ENCODE peak calls at places on chromosomes 5 and 9, in eight cellular contexts. O, H, P, B, R, U, S and G are unnamed samples.

GRCh38 chr5:71482132-71482531 is 26.7 kb downstream of the BDP1 start:
- DNase-seq in B (peak; percentile 38), H (no peak), U (peak; percentile 80), O (no peak), R (peak; percentile 63), S (no peak), P (peak; percentile 63), G (no peak)

GRCh38 chr5:64229163-64229774 is 63.6 kb downstream of the RNF180 start:
- DNase-seq in H (no peak), P (no peak), B (peak; percentile 39), U (no peak), R (peak; percentile 28), S (no peak), O (no peak), G (no peak)

GRCh38 chr5:10319202-10319851 is 11.6 kb upstream of the CMBL start:
- DNase-seq in U (peak; percentile 85), B (peak; percentile 49), S (no peak), R (no peak), O (no peak), H (no peak), P (no peak), G (no peak)

GRCh38 chr5:60842859-60843692 is 993 bp downstream of the ELOVL7 start:
- DNase-seq in R (peak; percentile 10), U (no peak), P (peak; percentile 51), H (no peak), O (no peak), S (no peak), B (no peak), G (no peak)

GRCh38 chr9:76658510-76659231 is 105.6 kb upstream of the PCA3 start:
- DNase-seq in U (no peak), R (peak; percentile 37), O (no peak), B (peak; percentile 76), H (no peak), P (no peak), S (no peak), G (no peak)

GRCh38 chr9:96408409-96409280 is 9.5 kb downstream of the ZNF367 start:
- DNase-seq in R (no peak), H (no peak), O (no peak), B (no peak), S (no peak), P (no peak), U (no peak), G (no peak)

GRCh38 chr5:141715340-141715905 is 33.4 kb upstream of the ARAP3 start:
- DNase-seq in O (no peak), R (no peak), P (no peak), H (no peak), S (no peak), B (no peak), U (no peak), G (no peak)

GRCh38 chr5:172939561-172939960 is 19.7 kb upstream of the RPL26L1 start:
- DNase-seq in B (peak; percentile 39), U (peak; percentile 93), S (no peak), H (no peak), R (no peak), O (peak; percentile 64), P (no peak), G (no peak)

GRCh38 chr5:153546566-153546965 is 56.1 kb downstream of the GRIA1 start:
- DNase-seq in P (no peak), H (no peak), S (no peak), R (no peak), U (no peak), B (no peak), O (no peak), G (no peak)

GRCh38 chr9:4502444-4502843 is 12.2 kb downstream of the SLC1A1 start:
- DNase-seq in O (no peak), P (no peak), U (no peak), S (no peak), H (no peak), R (no peak), B (no peak), G (no peak)

GRCh38 chr5:32280656-32281081 is 32.1 kb downstream of the MTMR12 start:
- DNase-seq in U (no peak), P (no peak), O (no peak), S (no peak), R (no peak), B (no peak), H (no peak), G (no peak)

GRCh38 chr5:175223336-175223735 is 220.6 kb downstream of the DRD1 start:
- DNase-seq in H (no peak), O (no peak), R (no peak), B (no peak), U (no peak), S (no peak), P (no peak), G (no peak)

GRCh38 chr5:57791875-57792274 is 309.3 kb upstream of the ACTBL2 start:
- DNase-seq in U (no peak), S (no peak), P (no peak), B (no peak), O (no peak), H (no peak), R (no peak), G (no peak)

GRCh38 chr9:75996726-75997125 is 106.3 kb downstream of the PCSK5 start:
- DNase-seq in P (no peak), B (no peak), S (no peak), H (no peak), R (no peak), U (no peak), O (no peak), G (no peak)

GRCh38 chr5:149387982-149388381 is 8.9 kb upstream of the IL17B start:
- DNase-seq in H (no peak), O (no peak), S (no peak), P (no peak), R (no peak), U (peak; percentile 81), B (peak; percentile 84), G (peak; percentile 82)

GRCh38 chr5:103060414-103060954 is 59.5 kb downstream of the GIN1 start:
- DNase-seq in O (no peak), R (no peak), H (no peak), P (no peak), U (no peak), B (no peak), S (no peak), G (no peak)

GRCh38 chr5:62762503-62762902 is 183.9 kb downstream of the LRRC70 start:
- DNase-seq in H (no peak), B (no peak), P (no peak), R (no peak), U (no peak), O (no peak), S (no peak), G (no peak)

GRCh38 chr9:28925184-28925583 is 1351.9 kb upstream of the C9orf72 start:
- DNase-seq in P (no peak), S (no peak), B (no peak), H (no peak), O (no peak), U (no peak), R (no peak), G (no peak)

GRCh38 chr5:79236364-79236969 is 536 bp downstream of the JMY start:
- DNase-seq in U (peak; percentile 54), O (no peak), H (no peak), S (no peak), R (peak; percentile 49), B (peak; percentile 20), P (no peak), G (no peak)

GRCh38 chr5:152270117-152270516 is 135.0 kb downstream of the NMUR2 start:
- DNase-seq in O (no peak), H (no peak), R (no peak), P (no peak), S (no peak), B (no peak), U (no peak), G (no peak)

GRCh38 chr9:136050266-136050705 is 44.8 kb downstream of the NACC2 start:
- DNase-seq in S (no peak), R (no peak), U (peak; percentile 51), H (no peak), O (no peak), B (no peak), P (no peak), G (no peak)

GRCh38 chr9:87681271-87682061 is 44.5 kb upstream of the CTSL start:
- DNase-seq in U (no peak), B (no peak), H (no peak), O (no peak), S (no peak), R (no peak), P (no peak), G (no peak)

GRCh38 chr5:16579142-16579541 is 37.7 kb downstream of the RETREG1 start:
- DNase-seq in O (no peak), H (no peak), U (peak; percentile 63), P (peak; percentile 21), S (no peak), B (no peak), R (no peak), G (no peak)
- H3K27ac ChIP-seq in O (no peak overlapping the region), H (no peak overlapping the region), U (no peak overlapping the region), P (no peak overlapping the region), S (no peak overlapping the region), B (no peak overlapping the region), R (no peak overlapping the region), G (no peak overlapping the region)

GRCh38 chr5:133969654-133970324 is 1.4 kb upstream of the C5orf15 start:
- DNase-seq in P (no peak), B (peak; percentile 79), O (no peak), S (no peak), H (no peak), U (peak; percentile 46), R (peak; percentile 87), G (no peak)
- TF ChIP-seq POLR2A in P (no peak), B (no peak), O (no peak), S (no peak), H (no peak), U (no peak), R (no peak), G (no peak)

DNA sequence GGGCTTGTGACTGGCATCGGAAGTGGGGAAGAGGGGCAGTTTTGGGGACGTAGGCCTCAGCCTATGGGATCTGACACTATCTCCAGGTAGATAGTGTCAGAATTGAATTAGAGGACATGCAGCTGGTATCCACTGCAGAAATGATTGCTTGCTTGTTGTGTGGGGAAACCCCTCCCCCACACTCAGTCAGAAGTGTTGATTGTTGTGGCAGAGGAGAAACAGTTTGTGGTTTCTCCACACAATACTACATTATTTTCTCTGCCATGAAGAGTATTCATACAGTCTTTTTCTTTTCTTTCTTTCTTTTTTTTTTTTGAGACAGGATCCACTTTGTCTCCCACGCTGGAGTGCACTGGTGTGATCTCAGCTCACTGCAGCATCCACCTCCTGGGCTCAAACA is 113.9 kb downstream of the ARRDC3 start:
- DNase-seq in H (no peak), B (no peak), O (no peak), R (no peak), U (no peak), S (no peak), P (no peak), G (no peak)
- H3K4me1 ChIP-seq in H (no peaks in the 10 kb centered on the region), B (peaks cover 4% of the 10 kb centered on the region), O (no peaks in the 10 kb centered on the region), R (peaks cover 11% of the 10 kb centered on the region), U (peaks cover 10% of the 10 kb centered on the region), S (no peaks in the 10 kb centered on the region), P (no peaks in the 10 kb centered on the region), G (no peaks in the 10 kb centered on the region)

DNA sequence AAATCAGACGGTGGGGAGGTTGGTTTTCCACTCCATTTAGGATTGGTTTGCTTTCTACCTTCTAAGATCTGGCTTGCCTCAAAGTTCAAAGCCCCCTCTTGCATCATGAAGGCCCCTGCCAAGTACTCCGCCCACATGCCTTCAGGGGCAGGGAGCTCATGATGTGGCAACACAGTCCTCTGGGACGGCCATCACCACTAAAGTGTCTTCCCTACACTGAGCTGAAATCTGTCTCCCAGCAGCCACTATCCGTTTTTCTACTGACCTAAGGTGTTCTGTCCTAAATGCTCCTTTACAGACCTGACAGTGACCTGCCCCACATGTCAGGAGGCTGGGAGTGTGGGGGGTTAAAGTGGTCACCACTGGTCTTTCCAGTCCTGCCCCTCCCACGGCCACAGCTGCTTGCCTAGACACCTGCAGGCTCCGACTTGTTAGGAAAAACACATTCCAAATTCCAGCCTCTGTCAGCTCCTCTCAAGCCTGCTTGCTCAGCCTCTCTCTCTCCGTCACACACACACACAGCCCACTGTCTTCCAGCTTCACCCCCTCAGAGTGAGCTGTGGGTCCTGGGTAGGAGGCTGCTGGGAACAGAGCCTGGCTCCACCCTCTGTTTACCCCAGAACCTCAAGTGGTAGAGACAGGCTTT is 44.9 kb downstream of the SHB start:
- DNase-seq in O (no peak), U (no peak), S (no peak), H (no peak), P (peak; percentile 83), B (peak; percentile 94), R (peak; percentile 42), G (peak; percentile 36)
- H3K27ac ChIP-seq in O (no peak overlapping the region), U (no peak overlapping the region), S (no peak overlapping the region), H (peak overlapping the region; percentile 49), P (peak overlapping the region; percentile 68), B (peak overlapping the region; percentile 96), R (peak overlapping the region; percentile 97), G (peak overlapping the region; percentile 1)